ENCODE peak calls at places on chromosome 16, in ten cellular contexts. V is lower leg skin, T is RWPE1, I is ovary, L is upper lobe of right lung, G is GM20000, S is lower lobe of right lung, O is cardiac muscle cell, W is fibroblast of pulmonary artery, Y is foreskin keratinocyte. D is an unnamed sample.

GRCh38 chr16:49532243-49532870 is 158.8 kb downstream of the C16orf78 start:
- DNase-seq in V (no peak), T (no peak), I (no peak), L (no peak), G (no peak), S (no peak), O (no peak), W (no peak), Y (no peak), D (no peak)

GRCh38 chr16:1745900-1746692 is 25.2 kb downstream of the NME3 start:
- DNase-seq in V (peak), T (peak), I (no peak), L (no peak), G (no peak), S (no peak), O (peak), W (peak), Y (peak), D (peak)

GRCh38 chr16:6852643-6853042 is 480.0 kb upstream of the RBFOX1 start:
- DNase-seq in V (no peak), T (no peak), I (no peak), L (no peak), G (no peak), S (no peak), O (no peak), W (no peak), Y (no peak), D (no peak)

GRCh38 chr16:1105888-1106620 is 10.0 kb upstream of the C1QTNF8 start:
- DNase-seq in V (no peak), T (peak), I (peak), L (peak), G (peak), S (peak), O (peak), W (peak), Y (no peak), D (no peak)

GRCh38 chr16:12186774-12187335 is 210.3 kb downstream of the SNX29 start:
- DNase-seq in V (no peak), T (no peak), I (no peak), L (no peak), G (no peak), S (no peak), O (no peak), W (no peak), Y (no peak), D (no peak)

GRCh38 chr16:84832488-84833141 is 12.8 kb downstream of the CRISPLD2 start:
- DNase-seq in V (peak), T (no peak), I (peak), L (peak), G (no peak), S (peak), O (peak), W (peak), Y (no peak), D (peak)

GRCh38 chr16:23948949-23949392 is 113.2 kb downstream of the PRKCB start:
- DNase-seq in V (peak), T (no peak), I (no peak), L (no peak), G (no peak), S (no peak), O (no peak), W (no peak), Y (no peak), D (no peak)

GRCh38 chr16:1394367-1394951 is 20.0 kb downstream of the UNKL start:
- DNase-seq in V (no peak), T (no peak), I (no peak), L (no peak), G (no peak), S (no peak), O (no peak), W (no peak), Y (no peak), D (no peak)

GRCh38 chr16:74774223-74775139 is at the start of gene FA2H:
- DNase-seq in V (peak), T (peak), I (peak), L (peak), G (peak), S (peak), O (peak), W (peak), Y (peak), D (peak)

GRCh38 chr16:3022697-3023414 is 886 bp downstream of the HCFC1R1 start:
- DNase-seq in V (no peak), T (no peak), I (no peak), L (no peak), G (no peak), S (no peak), O (peak), W (peak), Y (no peak), D (peak)

GRCh38 chr16:69404275-69404805 is 18.5 kb upstream of the TERF2 start:
- DNase-seq in V (no peak), T (no peak), I (no peak), L (no peak), G (no peak), S (no peak), O (peak), W (peak), Y (peak), D (peak)

GRCh38 chr16:12703935-12704334 is 99.8 kb downstream of the CPPED1 start:
- DNase-seq in V (peak), T (no peak), I (no peak), L (no peak), G (no peak), S (no peak), O (no peak), W (no peak), Y (no peak), D (peak)

GRCh38 chr16:69535123-69536050 is 30.4 kb upstream of the NFAT5 start:
- DNase-seq in V (no peak), T (peak), I (no peak), L (no peak), G (no peak), S (no peak), O (peak), W (peak), Y (peak), D (peak)

GRCh38 chr16:68331879-68332410 is 21.1 kb downstream of the PRMT7 start:
- DNase-seq in V (no peak), T (no peak), I (no peak), L (no peak), G (no peak), S (no peak), O (no peak), W (no peak), Y (no peak), D (peak)

GRCh38 chr16:84851192-84852127 is 31.7 kb downstream of the CRISPLD2 start:
- DNase-seq in V (no peak), T (peak), I (no peak), L (no peak), G (no peak), S (no peak), O (peak), W (peak), Y (no peak), D (peak)

GRCh38 chr16:75053791-75054555 is 55.1 kb downstream of the ZNRF1 start:
- DNase-seq in V (peak), T (no peak), I (no peak), L (no peak), G (no peak), S (peak), O (no peak), W (no peak), Y (no peak), D (peak)

GRCh38 chr16:2243031-2243528 is 6.8 kb downstream of the DNASE1L2 start:
- DNase-seq in V (no peak), T (no peak), I (no peak), L (no peak), G (no peak), S (no peak), O (no peak), W (no peak), Y (no peak), D (no peak)

GRCh38 chr16:9027070-9027799 is 63.5 kb upstream of the USP7 start:
- DNase-seq in V (no peak), T (peak), I (no peak), L (no peak), G (no peak), S (no peak), O (no peak), W (no peak), Y (peak), D (no peak)

GRCh38 chr16:22073350-22073749 is 19.0 kb upstream of the VWA3A start:
- DNase-seq in V (no peak), T (no peak), I (no peak), L (no peak), G (no peak), S (no peak), O (peak), W (peak), Y (no peak), D (no peak)

GRCh38 chr16:19898924-19899604 is 14.4 kb upstream of the GPRC5B start:
- DNase-seq in V (no peak), T (peak), I (peak), L (no peak), G (peak), S (no peak), O (peak), W (peak), Y (peak), D (peak)

GRCh38 chr16:77599793-77600415 is 122.4 kb upstream of the NUDT7 start:
- DNase-seq in V (no peak), T (peak), I (no peak), L (no peak), G (peak), S (no peak), O (peak), W (peak), Y (peak), D (peak)

GRCh38 chr16:84501077-84501735 is 3.3 kb downstream of the MEAK7 start:
- DNase-seq in V (peak), T (peak), I (peak), L (peak), G (no peak), S (no peak), O (peak), W (no peak), Y (peak), D (peak)

GRCh38 chr16:1612320-1613111 is at the start of gene CRAMP1:
- DNase-seq in V (peak), T (peak), I (no peak), L (no peak), G (peak), S (no peak), O (peak), W (no peak), Y (peak), D (peak)

GRCh38 chr16:74999208-74999682 is 421 bp downstream of the ZNRF1 start:
- DNase-seq in V (peak), T (peak), I (peak), L (peak), G (peak), S (peak), O (peak), W (no peak), Y (no peak), D (no peak)

GRCh38 chr16:83807327-83807709 is 460 bp upstream of the HSBP1 start:
- DNase-seq in V (no peak), T (no peak), I (no peak), L (no peak), G (no peak), S (no peak), O (no peak), W (no peak), Y (no peak), D (no peak)

GRCh38 chr16:68086336-68086821 is 1.2 kb downstream of the NFATC3 start:
- DNase-seq in V (no peak), T (peak), I (no peak), L (no peak), G (no peak), S (no peak), O (peak), W (peak), Y (peak), D (peak)

GRCh38 chr16:80806957-80807356 is 2.6 kb upstream of the CDYL2 start:
- DNase-seq in V (no peak), T (peak), I (no peak), L (no peak), G (no peak), S (no peak), O (peak), W (peak), Y (peak), D (peak)

GRCh38 chr16:80569440-80570105 is 28.8 kb downstream of the DYNLRB2 start:
- DNase-seq in V (no peak), T (peak), I (no peak), L (no peak), G (peak), S (no peak), O (peak), W (peak), Y (peak), D (peak)

GRCh38 chr16:30600215-30600614 is 10.0 kb downstream of the ZNF689 start:
- DNase-seq in V (no peak), T (no peak), I (no peak), L (no peak), G (no peak), S (no peak), O (no peak), W (no peak), Y (no peak), D (no peak)

GRCh38 chr16:49674255-49674980 is 181.5 kb downstream of the ZNF423 start:
- DNase-seq in V (no peak), T (no peak), I (no peak), L (no peak), G (no peak), S (no peak), O (no peak), W (no peak), Y (no peak), D (peak)

GRCh38 chr16:68379472-68380347 is 68.6 kb downstream of the SMPD3 start:
- DNase-seq in V (no peak), T (no peak), I (no peak), L (no peak), G (no peak), S (peak), O (no peak), W (no peak), Y (no peak), D (no peak)

GRCh38 chr16:24734382-24734781 is 4.9 kb downstream of the TNRC6A start:
- DNase-seq in V (no peak), T (no peak), I (no peak), L (no peak), G (peak), S (no peak), O (peak), W (peak), Y (no peak), D (peak)

GRCh38 chr16:50021509-50021908 is 3.5 kb upstream of the CNEP1R1 start:
- DNase-seq in V (no peak), T (no peak), I (no peak), L (no peak), G (no peak), S (no peak), O (peak), W (no peak), Y (no peak), D (no peak)

GRCh38 chr16:50269769-50270509 is 3.6 kb downstream of the ADCY7 start:
- DNase-seq in V (no peak), T (no peak), I (no peak), L (no peak), G (no peak), S (no peak), O (no peak), W (no peak), Y (no peak), D (no peak)

GRCh38 chr16:1438229-1439057 is 5.9 kb downstream of the CCDC154 start:
- DNase-seq in V (no peak), T (no peak), I (no peak), L (no peak), G (no peak), S (no peak), O (no peak), W (no peak), Y (no peak), D (no peak)

GRCh38 chr16:89700649-89701424 is 668 bp downstream of the SPATA2L start:
- DNase-seq in V (peak), T (no peak), I (peak), L (peak), G (peak), S (peak), O (peak), W (peak), Y (peak), D (peak)

GRCh38 chr16:56931253-56931768 is 631 bp upstream of the HERPUD1 start:
- DNase-seq in V (no peak), T (no peak), I (peak), L (no peak), G (peak), S (no peak), O (no peak), W (no peak), Y (no peak), D (no peak)

GRCh38 chr16:56932588-56933265 is 785 bp downstream of the HERPUD1 start:
- DNase-seq in V (peak), T (peak), I (peak), L (peak), G (peak), S (peak), O (peak), W (peak), Y (no peak), D (peak)

GRCh38 chr16:56930516-56931252 is 1.3 kb upstream of the HERPUD1 start:
- DNase-seq in V (no peak), T (no peak), I (no peak), L (no peak), G (no peak), S (no peak), O (no peak), W (no peak), Y (no peak), D (no peak)

GRCh38 chr16:56933266-56933619 is 1.3 kb downstream of the HERPUD1 start:
- DNase-seq in V (no peak), T (no peak), I (no peak), L (no peak), G (no peak), S (no peak), O (no peak), W (no peak), Y (no peak), D (no peak)

DNA sequence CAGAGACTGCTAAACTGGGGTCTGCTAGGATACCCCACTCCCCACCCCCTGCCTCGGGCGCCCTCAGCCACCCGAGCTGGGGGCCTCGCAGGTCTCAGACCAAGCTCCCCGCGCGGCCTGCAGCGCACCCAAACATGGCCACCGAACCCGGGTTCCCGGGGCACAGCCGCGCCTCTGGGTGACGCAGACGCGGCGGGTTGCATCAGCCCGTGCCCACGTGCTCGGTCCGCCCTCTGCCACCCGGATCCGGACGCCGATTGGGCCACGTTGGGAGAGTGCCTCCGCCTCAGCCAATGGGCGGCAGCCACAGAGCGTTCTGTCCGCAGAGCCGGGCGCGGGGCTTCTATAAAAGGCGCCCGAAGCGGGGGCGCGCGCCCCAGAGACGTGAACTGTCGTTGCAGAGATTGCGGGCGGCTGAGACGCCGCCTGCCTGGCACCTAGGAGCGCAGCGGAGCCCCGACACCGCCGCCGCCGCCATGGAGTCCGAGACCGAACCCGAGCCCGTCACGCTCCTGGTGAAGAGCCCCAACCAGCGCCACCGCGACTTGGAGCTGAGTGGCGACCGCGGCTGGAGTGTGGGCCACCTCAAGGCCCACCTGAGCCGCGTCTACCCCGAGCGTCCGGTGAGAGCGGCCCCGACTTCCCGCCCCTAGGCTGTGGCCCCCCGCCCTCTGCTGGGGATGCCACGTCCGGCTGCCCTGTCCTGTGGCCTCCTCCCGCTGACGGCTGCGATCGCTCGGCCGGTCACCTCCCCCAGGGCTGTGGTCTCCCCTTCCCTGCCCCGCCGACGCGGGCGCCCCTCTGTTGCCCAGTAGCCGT is at the start of gene HERPUD1:
- DNase-seq in V (peak), T (peak), I (peak), L (peak), G (peak), S (peak), O (peak), W (peak), Y (peak), D (peak)
- TF ChIP-seq CTCF in V (peak), T (no peak), I (peak), L (no peak), G (no peak), S (no peak), O (peak), W (no peak), Y (peak), D (no peak)

GRCh38 chr16:86157616-86158247 is 258.8 kb downstream of the IRF8 start:
- DNase-seq in V (no peak), T (no peak), I (no peak), L (no peak), G (no peak), S (no peak), O (no peak), W (no peak), Y (no peak), D (no peak)

GRCh38 chr16:86156155-86156554 is 257.2 kb downstream of the IRF8 start:
- DNase-seq in V (no peak), T (no peak), I (no peak), L (no peak), G (no peak), S (no peak), O (no peak), W (no peak), Y (no peak), D (no peak)

GRCh38 chr16:86158688-86159360 is 259.9 kb downstream of the IRF8 start:
- DNase-seq in V (no peak), T (no peak), I (no peak), L (no peak), G (no peak), S (no peak), O (peak), W (no peak), Y (no peak), D (no peak)
- TF ChIP-seq CTCF in V (no peak), T (no peak), I (no peak), L (no peak), G (no peak), S (peak), O (no peak), W (no peak), Y (no peak), D (peak)

DNA sequence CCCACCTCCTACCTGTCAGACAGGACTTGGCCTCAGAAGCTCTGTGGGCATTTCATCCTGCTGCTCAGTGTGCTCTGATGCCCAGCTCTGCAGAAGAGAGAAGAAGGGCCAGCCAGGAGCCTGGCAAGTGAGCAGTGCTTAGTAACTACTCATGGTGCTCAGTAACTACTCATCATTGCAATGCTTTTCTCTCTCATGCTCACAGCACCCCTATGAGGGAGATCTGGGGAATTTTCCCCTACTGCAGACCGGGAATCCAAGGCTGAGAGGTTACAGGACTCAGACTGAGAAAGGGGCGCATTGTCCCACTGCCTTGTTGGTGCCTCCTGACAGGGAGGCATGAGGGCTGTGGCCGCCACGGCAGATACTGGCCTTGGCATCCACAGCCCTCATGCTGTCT is 261.1 kb downstream of the C16orf95 start:
- DNase-seq in V (peak), T (no peak), I (no peak), L (no peak), G (no peak), S (no peak), O (peak), W (peak), Y (no peak), D (peak)
- TF ChIP-seq CTCF in V (no peak), T (no peak), I (no peak), L (no peak), G (no peak), S (no peak), O (peak), W (peak), Y (no peak), D (no peak)

GRCh38 chr16:70701036-70701435 is 15.2 kb upstream of the MTSS2 start:
- DNase-seq in V (no peak), T (no peak), I (no peak), L (no peak), G (no peak), S (no peak), O (no peak), W (no peak), Y (no peak), D (peak)
- TF ChIP-seq CTCF in V (no peak), T (no peak), I (no peak), L (no peak), G (no peak), S (no peak), O (no peak), W (no peak), Y (no peak), D (no peak)

D was measured in foreskin fibroblast.